ENCODE peak calls at places on chromosomes 1 and 21, in eight cellular contexts. E is esophagus muscularis mucosa, C is vagina, X is transverse colon, T is K562, Y is pancreas, N is GM23338, W is fibroblast of lung. Q is an unnamed sample.

GRCh38 chr21:39087238-39087975 is 95.8 kb downstream of the PSMG1 start:
- DNase-seq in E (no peak), C (no peak), X (no peak), T (no peak), Y (no peak), N (no peak), W (no peak), Q (no peak)

GRCh38 chr1:2980849-2981248 is 40.4 kb upstream of the ACTRT2 start:
- DNase-seq in E (no peak), C (no peak), X (no peak), T (no peak), Y (no peak), N (no peak), W (no peak), Q (no peak)

GRCh38 chr1:19439464-19440171 is 45.7 kb downstream of the CAPZB start:
- DNase-seq in E (no peak), C (no peak), X (no peak), T (peak; percentile 65), Y (no peak), N (peak; percentile 71), W (no peak), Q (no peak)

GRCh38 chr1:94864821-94865220 is 44.7 kb downstream of the SLC44A3 start:
- DNase-seq in E (no peak), C (no peak), X (no peak), T (no peak), Y (peak; percentile 45), N (peak; percentile 28), W (peak; percentile 65), Q (no peak)

GRCh38 chr1:210231846-210232523 is 611 bp upstream of the SERTAD4 start:
- DNase-seq in E (no peak), C (no peak), X (no peak), T (no peak), Y (no peak), N (no peak), W (peak; percentile 20), Q (peak; percentile 48)

GRCh38 chr1:56527548-56528302 is 51.6 kb downstream of the PLPP3 start:
- DNase-seq in E (no peak), C (no peak), X (peak; percentile 33), T (no peak), Y (no peak), N (peak; percentile 40), W (peak; percentile 33), Q (no peak)

GRCh38 chr1:157249326-157249725 is 111.1 kb upstream of the ETV3 start:
- DNase-seq in E (no peak), C (no peak), X (no peak), T (no peak), Y (no peak), N (no peak), W (no peak), Q (peak; percentile 56)

GRCh38 chr1:203686091-203686632 is 59.5 kb downstream of the ATP2B4 start:
- DNase-seq in E (no peak), C (no peak), X (no peak), T (no peak), Y (no peak), N (no peak), W (peak; percentile 47), Q (no peak)

GRCh38 chr1:59433440-59433813 is 136.5 kb downstream of the FGGY start:
- DNase-seq in E (peak; percentile 68), C (no peak), X (no peak), T (no peak), Y (no peak), N (no peak), W (no peak), Q (no peak)
- TF ChIP-seq CTCF in E (no peak), C (no peak), X (no peak), T (no peak), Y (no peak), N (no peak), W (no peak), Q (no peak)

GRCh38 chr21:24729568-24729967 is 877.7 kb downstream of the MRPL39 start:
- DNase-seq in E (no peak), C (no peak), X (no peak), T (no peak), Y (no peak), N (no peak), W (peak; percentile 11), Q (peak; percentile 48)

DNA sequence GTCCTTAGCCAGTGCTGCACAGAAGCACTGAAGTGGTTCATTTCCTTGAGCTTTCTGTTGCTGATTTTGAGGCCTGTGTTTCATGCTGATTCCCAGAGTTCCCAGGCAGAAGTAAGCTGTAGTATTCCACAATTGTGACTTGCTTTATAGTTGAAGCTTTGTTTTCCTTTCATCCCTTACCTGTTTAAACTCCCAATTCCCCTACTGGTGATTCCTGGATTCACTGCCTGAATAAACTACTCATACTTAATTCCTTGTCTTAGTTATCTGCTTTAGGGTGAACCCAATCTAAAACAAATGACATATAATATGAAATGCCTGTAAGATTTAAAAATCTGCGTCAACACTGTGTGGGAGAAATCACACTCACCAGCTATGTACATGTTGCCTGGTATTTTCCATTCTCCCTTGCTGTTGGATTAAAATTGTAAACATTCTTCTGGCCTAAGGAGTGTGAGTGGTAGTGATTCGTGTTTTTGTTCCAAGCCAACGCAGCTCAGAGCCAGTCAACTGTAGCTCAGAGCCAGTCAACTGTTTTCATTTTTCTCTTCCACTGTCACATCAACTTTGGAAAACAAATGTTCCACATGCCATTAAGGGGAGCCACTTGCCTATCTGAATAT is 879.4 kb downstream of the MRPL39 start:
- DNase-seq in E (no peak), C (no peak), X (no peak), T (no peak), Y (no peak), N (peak; percentile 12), W (peak; percentile 32), Q (no peak)
- H3K27me3 ChIP-seq in E (no peaks in the 10 kb centered on the region), C (no peaks in the 10 kb centered on the region), X (no peaks in the 10 kb centered on the region), T (no peaks in the 10 kb centered on the region), Y (no peaks in the 10 kb centered on the region), N (no peaks in the 10 kb centered on the region), W (no peaks in the 10 kb centered on the region), Q (no peaks in the 10 kb centered on the region)

GRCh38 chr1:167695150-167695549 is 26.6 kb upstream of the MPZL1 start:
- DNase-seq in E (no peak), C (no peak), X (no peak), T (no peak), Y (no peak), N (no peak), W (no peak), Q (peak; percentile 30)
- H3K27ac ChIP-seq in E (no peak overlapping the region), C (no peak overlapping the region), X (no peak overlapping the region), T (no peak overlapping the region), Y (no peak overlapping the region), N (no peak overlapping the region), W (no peak overlapping the region), Q (no peak overlapping the region)

GRCh38 chr1:6162773-6163172 is 17.3 kb downstream of the CHD5 start:
- DNase-seq in E (no peak), C (no peak), X (no peak), T (no peak), Y (no peak), N (peak; percentile 75), W (no peak), Q (no peak)
- TF ChIP-seq CTCF in E (no peak), C (no peak), X (no peak), T (peak; percentile 39), Y (no peak), N (peak; percentile 28), W (no peak), Q (no peak)

GRCh38 chr1:224329484-224329841 is 509 bp downstream of the NVL start:
- DNase-seq in E (no peak), C (no peak), X (no peak), T (no peak), Y (no peak), N (peak; percentile 3), W (no peak), Q (no peak)
- H3K27me3 ChIP-seq in E (no peaks in the 10 kb centered on the region), C (no peaks in the 10 kb centered on the region), X (no peaks in the 10 kb centered on the region), T (no peaks in the 10 kb centered on the region), Y (no peaks in the 10 kb centered on the region), N (no peaks in the 10 kb centered on the region), W (no peaks in the 10 kb centered on the region), Q (no peaks in the 10 kb centered on the region)

DNA sequence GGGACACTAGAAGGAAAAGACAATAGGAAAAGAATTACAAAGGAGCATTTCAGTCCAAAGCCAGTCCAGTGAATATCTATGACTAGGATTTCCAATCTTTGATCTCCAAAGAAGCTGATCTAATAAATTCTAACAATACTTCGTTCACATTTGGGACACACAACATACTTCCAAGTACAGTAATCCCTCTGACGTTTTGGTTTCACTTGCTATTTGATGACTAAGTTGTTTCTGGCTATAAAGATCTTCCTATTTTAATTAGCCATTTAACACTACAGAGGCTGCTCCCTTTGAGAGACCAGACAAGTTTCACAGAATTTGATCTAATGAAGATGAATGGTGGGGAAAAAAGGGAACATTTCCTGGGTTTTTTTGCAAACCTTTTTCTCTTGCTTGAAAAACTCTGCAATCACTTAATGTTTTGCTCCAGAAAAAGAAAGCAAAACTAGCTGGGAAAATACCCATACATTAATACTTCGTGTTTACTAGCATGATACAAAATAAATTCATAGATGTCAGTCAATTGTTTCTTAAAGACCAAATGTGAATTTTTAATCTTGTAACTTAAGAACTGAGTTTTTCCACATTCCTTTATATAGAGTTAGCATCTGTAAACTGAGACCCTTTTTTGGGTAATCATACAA is 27.9 kb upstream of the GLIS1 start:
- DNase-seq in E (no peak), C (no peak), X (no peak), T (no peak), Y (no peak), N (no peak), W (peak; percentile 61), Q (peak; percentile 19)
- H3K27ac ChIP-seq in E (no peak overlapping the region), C (no peak overlapping the region), X (no peak overlapping the region), T (no peak overlapping the region), Y (no peak overlapping the region), N (no peak overlapping the region), W (peak overlapping the region; percentile 6), Q (peak overlapping the region; percentile 63)

Q was measured in foreskin keratinocyte.